ENCODE peak calls at places on chromosome 11, in seven cellular contexts. One of them, this sample, is unnamed.

GRCh38 chr11:34052608-34053160 is 1.2 kb downstream of the CAPRIN1 start:
- DNase-seq in psoas muscle: peak; percentile 64
- DNase-seq in OCI-LY7: peak; percentile 49
- DNase-seq in Calu3: peak; percentile 9
- DNase-seq in B cell: no peak
- DNase-seq in glutamatergic neuron: peak; percentile 18
- DNase-seq in fibroblast of lung: no peak
- DNase-seq in this sample: peak; percentile 31

GRCh38 chr11:128934351-128934750 is 8.3 kb downstream of the TP53AIP1 start:
- DNase-seq in psoas muscle: no peak
- DNase-seq in OCI-LY7: no peak
- DNase-seq in Calu3: no peak
- DNase-seq in B cell: no peak
- DNase-seq in glutamatergic neuron: no peak
- DNase-seq in fibroblast of lung: no peak
- DNase-seq in this sample: no peak

GRCh38 chr11:17986007-17986710 is 26.7 kb downstream of the SERGEF start:
- DNase-seq in psoas muscle: peak; percentile 62
- DNase-seq in OCI-LY7: no peak
- DNase-seq in Calu3: no peak
- DNase-seq in B cell: no peak
- DNase-seq in glutamatergic neuron: no peak
- DNase-seq in fibroblast of lung: peak; percentile 88
- DNase-seq in this sample: no peak

GRCh38 chr11:60993611-60994010 is 22.1 kb downstream of the CD6 start:
- DNase-seq in psoas muscle: no peak
- DNase-seq in OCI-LY7: no peak
- DNase-seq in Calu3: no peak
- DNase-seq in B cell: no peak
- DNase-seq in glutamatergic neuron: no peak
- DNase-seq in fibroblast of lung: no peak
- DNase-seq in this sample: no peak

GRCh38 chr11:130455493-130456127 is 7.2 kb downstream of the ADAMTS15 start:
- DNase-seq in psoas muscle: no peak
- DNase-seq in OCI-LY7: no peak
- DNase-seq in Calu3: peak; percentile 2
- DNase-seq in B cell: no peak
- DNase-seq in glutamatergic neuron: no peak
- DNase-seq in fibroblast of lung: no peak
- DNase-seq in this sample: no peak

GRCh38 chr11:123065634-123066033 is 3.7 kb upstream of the HSPA8 start:
- DNase-seq in psoas muscle: no peak
- DNase-seq in OCI-LY7: peak; percentile 12
- DNase-seq in Calu3: no peak
- DNase-seq in B cell: no peak
- DNase-seq in glutamatergic neuron: no peak
- DNase-seq in fibroblast of lung: peak; percentile 96
- DNase-seq in this sample: no peak

GRCh38 chr11:10502770-10503169 is 38.2 kb downstream of the RNF141 start:
- DNase-seq in psoas muscle: no peak
- DNase-seq in OCI-LY7: no peak
- DNase-seq in Calu3: no peak
- DNase-seq in B cell: peak; percentile 46
- DNase-seq in glutamatergic neuron: no peak
- DNase-seq in fibroblast of lung: no peak
- DNase-seq in this sample: no peak

GRCh38 chr11:19763315-19763714 is 50.7 kb downstream of the NAV2 start:
- DNase-seq in psoas muscle: no peak
- DNase-seq in OCI-LY7: no peak
- DNase-seq in Calu3: no peak
- DNase-seq in B cell: no peak
- DNase-seq in glutamatergic neuron: no peak
- DNase-seq in fibroblast of lung: no peak
- DNase-seq in this sample: no peak

GRCh38 chr11:84824624-84825023 is 802.5 kb downstream of the DLG2 start:
- DNase-seq in psoas muscle: no peak
- DNase-seq in OCI-LY7: no peak
- DNase-seq in Calu3: no peak
- DNase-seq in B cell: no peak
- DNase-seq in glutamatergic neuron: no peak
- DNase-seq in fibroblast of lung: no peak
- DNase-seq in this sample: no peak

GRCh38 chr11:47111318-47111804 is 65.3 kb downstream of the ARFGAP2 start:
- DNase-seq in psoas muscle: no peak
- DNase-seq in OCI-LY7: peak; percentile 98
- DNase-seq in Calu3: no peak
- DNase-seq in B cell: no peak
- DNase-seq in glutamatergic neuron: no peak
- DNase-seq in fibroblast of lung: no peak
- DNase-seq in this sample: no peak

GRCh38 chr11:1834132-1834610 is 619 bp upstream of the SYT8 start:
- DNase-seq in psoas muscle: no peak
- DNase-seq in OCI-LY7: no peak
- DNase-seq in Calu3: peak; percentile 95
- DNase-seq in B cell: no peak
- DNase-seq in glutamatergic neuron: no peak
- DNase-seq in fibroblast of lung: no peak
- DNase-seq in this sample: no peak

GRCh38 chr11:71329731-71330130 is 77.4 kb upstream of the SHANK2 start:
- DNase-seq in psoas muscle: no peak
- DNase-seq in OCI-LY7: no peak
- DNase-seq in Calu3: no peak
- DNase-seq in B cell: no peak
- DNase-seq in glutamatergic neuron: no peak
- DNase-seq in fibroblast of lung: no peak
- DNase-seq in this sample: no peak

GRCh38 chr11:43574949-43575915 is 105.3 kb upstream of the HSD17B12 start:
- DNase-seq in psoas muscle: no peak
- DNase-seq in OCI-LY7: no peak
- DNase-seq in Calu3: no peak
- DNase-seq in B cell: no peak
- DNase-seq in glutamatergic neuron: peak; percentile 89
- DNase-seq in fibroblast of lung: peak; percentile 61
- DNase-seq in this sample: no peak

GRCh38 chr11:10026514-10026913 is 267.5 kb downstream of the SBF2 start:
- DNase-seq in psoas muscle: no peak
- DNase-seq in OCI-LY7: no peak
- DNase-seq in Calu3: no peak
- DNase-seq in B cell: no peak
- DNase-seq in glutamatergic neuron: no peak
- DNase-seq in fibroblast of lung: peak; percentile 42
- DNase-seq in this sample: no peak

GRCh38 chr11:121557348-121557747 is 104.6 kb upstream of the SORL1-AS1 start:
- DNase-seq in psoas muscle: no peak
- DNase-seq in OCI-LY7: no peak
- DNase-seq in Calu3: no peak
- DNase-seq in B cell: no peak
- DNase-seq in glutamatergic neuron: no peak
- DNase-seq in fibroblast of lung: no peak
- DNase-seq in this sample: no peak

GRCh38 chr11:132960273-132960672 is 572.0 kb downstream of the OPCML start:
- DNase-seq in psoas muscle: no peak
- DNase-seq in OCI-LY7: no peak
- DNase-seq in Calu3: no peak
- DNase-seq in B cell: no peak
- DNase-seq in glutamatergic neuron: no peak
- DNase-seq in fibroblast of lung: no peak
- DNase-seq in this sample: no peak

GRCh38 chr11:19345848-19346681 is 105.3 kb upstream of the E2F8 start:
- DNase-seq in psoas muscle: peak; percentile 56
- DNase-seq in OCI-LY7: peak; percentile 16
- DNase-seq in Calu3: peak; percentile 13
- DNase-seq in B cell: peak; percentile 8
- DNase-seq in glutamatergic neuron: peak; percentile 68
- DNase-seq in fibroblast of lung: peak; percentile 23
- DNase-seq in this sample: peak; percentile 20

GRCh38 chr11:68038718-68039525 is at the start of gene TCIRG1:
- DNase-seq in psoas muscle: peak; percentile 90
- DNase-seq in OCI-LY7: peak; percentile 77
- DNase-seq in Calu3: peak; percentile 78
- DNase-seq in B cell: peak; percentile 64
- DNase-seq in glutamatergic neuron: no peak
- DNase-seq in fibroblast of lung: peak; percentile 78
- DNase-seq in this sample: peak; percentile 72

GRCh38 chr11:64849600-64850356 is 5.3 kb upstream of the CDC42BPG start:
- DNase-seq in psoas muscle: peak; percentile 72
- DNase-seq in OCI-LY7: no peak
- DNase-seq in Calu3: no peak
- DNase-seq in B cell: no peak
- DNase-seq in glutamatergic neuron: no peak
- DNase-seq in fibroblast of lung: peak; percentile 69
- DNase-seq in this sample: no peak
- TF ChIP-seq CTCF in psoas muscle: no peak
- TF ChIP-seq CTCF in OCI-LY7: no peak
- TF ChIP-seq CTCF in Calu3: no peak
- TF ChIP-seq CTCF in B cell: no peak
- TF ChIP-seq CTCF in glutamatergic neuron: no peak
- TF ChIP-seq CTCF in fibroblast of lung: peak; percentile 38
- TF ChIP-seq CTCF in this sample: no peak

DNA sequence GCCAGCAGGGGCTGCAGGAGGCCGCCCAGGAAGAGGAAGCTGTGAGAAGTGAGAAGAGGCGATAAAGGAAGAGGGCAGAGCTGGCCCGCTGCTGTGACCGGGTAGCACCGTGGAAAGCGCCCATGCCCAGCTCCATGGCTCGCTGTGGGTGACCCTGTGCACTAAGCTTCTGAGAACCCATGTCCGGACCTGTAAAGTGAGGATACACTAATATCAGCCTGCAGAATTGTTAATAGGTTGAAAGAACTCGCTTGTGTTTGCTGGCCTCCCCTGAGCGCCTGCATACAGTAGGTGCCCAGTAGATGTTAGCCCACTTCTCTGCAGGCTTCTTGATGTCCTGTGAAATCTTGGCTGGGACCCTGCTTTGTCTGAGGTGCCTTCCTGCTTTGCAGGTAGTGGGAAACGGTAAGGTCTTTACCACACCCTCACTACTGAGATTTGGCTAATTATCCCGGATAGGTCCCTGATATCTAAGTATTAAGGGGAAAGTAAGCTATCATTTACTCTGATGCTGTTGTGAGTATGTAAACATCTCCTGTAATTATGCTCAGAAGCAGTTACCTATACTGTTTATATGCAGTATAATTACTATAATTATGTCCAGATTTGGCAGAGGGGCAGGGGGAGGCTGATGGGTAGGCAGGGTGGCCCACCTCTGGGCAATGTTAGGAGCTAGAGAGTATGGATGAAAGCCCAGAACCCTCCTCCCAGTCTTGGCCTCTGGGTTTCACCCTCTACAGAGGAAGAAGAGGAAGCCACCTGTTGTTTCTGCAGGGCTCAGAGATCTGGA is 1.2 kb upstream of the ARRB1 start:
- DNase-seq in psoas muscle: no peak
- DNase-seq in OCI-LY7: no peak
- DNase-seq in Calu3: peak; percentile 32
- DNase-seq in B cell: no peak
- DNase-seq in glutamatergic neuron: no peak
- DNase-seq in fibroblast of lung: no peak
- DNase-seq in this sample: peak; percentile 53
- TF ChIP-seq CTCF in psoas muscle: no peak
- TF ChIP-seq CTCF in OCI-LY7: no peak
- TF ChIP-seq CTCF in Calu3: no peak
- TF ChIP-seq CTCF in B cell: no peak
- TF ChIP-seq CTCF in glutamatergic neuron: no peak
- TF ChIP-seq CTCF in fibroblast of lung: no peak
- TF ChIP-seq CTCF in this sample: no peak

DNA sequence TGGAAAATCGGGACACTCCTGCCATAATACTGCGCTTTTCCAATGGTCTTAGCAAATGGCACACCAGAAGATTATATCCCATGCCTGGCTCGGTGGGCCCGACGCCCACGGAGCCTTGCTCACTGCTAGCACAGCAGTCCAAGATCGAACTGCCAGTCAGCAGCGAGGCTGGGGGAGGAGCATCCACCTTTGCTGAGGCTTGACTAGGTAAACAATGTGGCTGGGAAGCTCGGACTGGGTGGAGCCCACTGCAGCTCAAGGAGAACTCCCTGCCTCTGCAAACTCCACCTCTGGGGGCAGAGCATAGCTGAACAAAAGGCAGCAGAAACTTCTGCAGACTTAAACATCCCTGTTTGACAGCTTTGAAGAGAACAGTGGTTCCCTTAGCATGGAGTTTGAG is 15.6 kb downstream of the PTH start:
- DNase-seq in psoas muscle: no peak
- DNase-seq in OCI-LY7: no peak
- DNase-seq in Calu3: peak; percentile 39
- DNase-seq in B cell: no peak
- DNase-seq in glutamatergic neuron: no peak
- DNase-seq in fibroblast of lung: no peak
- DNase-seq in this sample: no peak
- TF ChIP-seq CTCF in psoas muscle: no peak
- TF ChIP-seq CTCF in OCI-LY7: no peak
- TF ChIP-seq CTCF in Calu3: no peak
- TF ChIP-seq CTCF in B cell: no peak
- TF ChIP-seq CTCF in glutamatergic neuron: no peak
- TF ChIP-seq CTCF in fibroblast of lung: no peak
- TF ChIP-seq CTCF in this sample: no peak

DNA sequence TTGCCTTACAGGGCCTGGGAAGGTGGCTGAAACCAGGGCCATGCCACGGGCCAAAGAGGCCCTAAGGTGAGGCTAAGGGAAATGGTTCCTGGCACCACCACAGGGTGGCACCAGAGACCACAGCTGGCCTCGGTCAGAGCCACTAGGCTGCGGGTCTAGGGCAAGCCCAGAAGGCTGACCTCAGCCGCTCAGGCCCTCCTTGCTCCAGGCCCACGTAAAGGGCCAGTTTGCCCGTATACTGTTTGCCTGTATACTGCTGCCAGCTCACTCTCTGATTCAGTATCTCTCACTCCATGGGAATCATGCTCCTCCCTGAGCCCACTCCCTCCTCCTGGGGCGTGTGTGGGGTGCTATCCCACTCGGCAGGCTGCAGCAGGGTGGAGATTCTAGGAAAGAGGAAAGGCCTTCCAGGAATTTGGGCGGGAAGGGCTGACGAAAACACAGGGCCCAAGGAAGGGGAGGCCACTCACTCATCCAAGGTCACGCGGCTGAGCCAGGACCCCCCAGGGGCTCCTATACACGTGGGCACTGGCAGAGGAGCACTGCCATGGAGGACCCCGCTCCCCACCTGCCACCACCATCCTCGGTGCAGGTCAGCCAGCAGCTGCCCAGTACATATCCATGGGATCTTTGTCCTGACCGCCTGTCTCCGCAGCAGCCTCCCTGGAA is 62.4 kb downstream of the NECTIN1 start:
- DNase-seq in psoas muscle: peak; percentile 88
- DNase-seq in OCI-LY7: peak; percentile 71
- DNase-seq in Calu3: peak; percentile 76
- DNase-seq in B cell: peak; percentile 65
- DNase-seq in glutamatergic neuron: peak; percentile 91
- DNase-seq in fibroblast of lung: peak; percentile 70
- DNase-seq in this sample: peak; percentile 90
- TF ChIP-seq CTCF in psoas muscle: peak; percentile 96
- TF ChIP-seq CTCF in OCI-LY7: peak; percentile 83
- TF ChIP-seq CTCF in Calu3: peak; percentile 76
- TF ChIP-seq CTCF in B cell: peak; percentile 76
- TF ChIP-seq CTCF in glutamatergic neuron: peak; percentile 91
- TF ChIP-seq CTCF in fibroblast of lung: peak; percentile 95
- TF ChIP-seq CTCF in this sample: peak; percentile 86

GRCh38 chr11:7548659-7549283 is 35.0 kb downstream of the PPFIBP2 start:
- DNase-seq in psoas muscle: no peak
- DNase-seq in OCI-LY7: peak; percentile 53
- DNase-seq in Calu3: peak; percentile 44
- DNase-seq in B cell: peak; percentile 36
- DNase-seq in glutamatergic neuron: no peak
- DNase-seq in fibroblast of lung: no peak
- DNase-seq in this sample: peak; percentile 47
- TF ChIP-seq CTCF in psoas muscle: peak; percentile 27
- TF ChIP-seq CTCF in OCI-LY7: peak; percentile 78
- TF ChIP-seq CTCF in Calu3: peak; percentile 34
- TF ChIP-seq CTCF in B cell: peak; percentile 49
- TF ChIP-seq CTCF in glutamatergic neuron: no peak
- TF ChIP-seq CTCF in fibroblast of lung: no peak
- TF ChIP-seq CTCF in this sample: no peak

GRCh38 chr11:62689421-62690183 is at the start of gene LRRN4CL:
- DNase-seq in psoas muscle: peak; percentile 92
- DNase-seq in OCI-LY7: no peak
- DNase-seq in Calu3: no peak
- DNase-seq in B cell: no peak
- DNase-seq in glutamatergic neuron: no peak
- DNase-seq in fibroblast of lung: peak; percentile 92
- DNase-seq in this sample: no peak
- TF ChIP-seq CTCF in psoas muscle: no peak
- TF ChIP-seq CTCF in OCI-LY7: no peak
- TF ChIP-seq CTCF in Calu3: no peak
- TF ChIP-seq CTCF in B cell: no peak
- TF ChIP-seq CTCF in glutamatergic neuron: no peak
- TF ChIP-seq CTCF in fibroblast of lung: no peak
- TF ChIP-seq CTCF in this sample: no peak